ENCODE peak calls at places on chromosomes 7 and 10, in five cellular contexts. L, Y, N, W and C are unnamed samples.
A peak's percentile ranks its signal among the peaks of the same experiment; 100 is the strongest.

GRCh38 chr7:12067156-12067831 is 143.8 kb upstream of the TMEM106B start:
- DNase-seq in L (no peak), Y (peak; percentile 72), N (no peak), W (peak; percentile 23), C (peak; percentile 28)

GRCh38 chr7:55552320-55553086 is 19.8 kb downstream of the VOPP1 start:
- DNase-seq in L (peak; percentile 36), Y (no peak), N (peak; percentile 65), W (peak; percentile 60), C (no peak)

GRCh38 chr7:23100697-23101096 is 4.9 kb upstream of the KLHL7 start:
- DNase-seq in L (no peak), Y (no peak), N (no peak), W (no peak), C (no peak)

GRCh38 chr7:20785211-20786048 is 1.3 kb downstream of the SP8 start:
- DNase-seq in L (no peak), Y (no peak), N (no peak), W (no peak), C (peak; percentile 48)

GRCh38 chr7:69130421-69130820 is 467.9 kb upstream of the AUTS2 start:
- DNase-seq in L (no peak), Y (no peak), N (no peak), W (no peak), C (no peak)

GRCh38 chr10:86958831-86959736 is 685 bp downstream of the SNCG start:
- DNase-seq in L (no peak), Y (no peak), N (no peak), W (peak; percentile 55), C (peak; percentile 82)

GRCh38 chr10:10596256-10596655 is 421.4 kb upstream of the CELF2 start:
- DNase-seq in L (no peak), Y (no peak), N (no peak), W (no peak), C (no peak)

GRCh38 chr10:102641880-102642552 is 2.3 kb upstream of the TRIM8 start:
- DNase-seq in L (peak; percentile 99), Y (peak; percentile 99), N (peak; percentile 94), W (peak; percentile 94), C (peak; percentile 93)

GRCh38 chr7:151754688-151755130 is 122.2 kb downstream of the PRKAG2 start:
- DNase-seq in L (no peak), Y (no peak), N (no peak), W (no peak), C (no peak)

GRCh38 chr7:82726038-82726800 is 282.6 kb upstream of the CACNA2D1 start:
- DNase-seq in L (no peak), Y (no peak), N (no peak), W (no peak), C (no peak)

GRCh38 chr7:40015790-40016296 is 65.8 kb downstream of the CDK13 start:
- DNase-seq in L (no peak), Y (no peak), N (peak; percentile 26), W (peak; percentile 15), C (peak; percentile 39)

GRCh38 chr10:72309290-72310240 is 35.8 kb downstream of the DDIT4 start:
- DNase-seq in L (peak; percentile 84), Y (no peak), N (no peak), W (peak; percentile 51), C (no peak)

GRCh38 chr10:96352587-96352986 is 6.2 kb downstream of the OPALIN start:
- DNase-seq in L (no peak), Y (no peak), N (no peak), W (no peak), C (no peak)

GRCh38 chr7:139630643-139631519 is 107.4 kb downstream of the CLEC2L start:
- DNase-seq in L (no peak), Y (no peak), N (no peak), W (no peak), C (no peak)

GRCh38 chr7:154735766-154736165 is 267.2 kb downstream of the PAXIP1 start:
- DNase-seq in L (no peak), Y (no peak), N (no peak), W (no peak), C (no peak)